ENCODE peak calls at places on chromosome 2, in seven cellular contexts. A is GM12878, G is K562, X is HCT116, P is H1, D is HepG2, K is SK-N-SH. B is an unnamed sample.

GRCh38 chr2:16100006-16100405 is 159.7 kb downstream of the MYCN start:
- DNase-seq in G (no peak), A (no peak), D (peak; percentile 26), X (no peak), K (no peak), P (no peak), B (no peak)

GRCh38 chr2:77552956-77553355 is 30.8 kb upstream of the LRRTM4 start:
- DNase-seq in D (no peak), X (no peak), A (no peak), P (no peak), G (no peak), K (no peak), B (no peak)

GRCh38 chr2:191202209-191202721 is 42.9 kb upstream of the MYO1B start:
- DNase-seq in D (no peak), A (no peak), P (no peak), K (no peak), X (no peak), G (no peak), B (no peak)

GRCh38 chr2:8594731-8595427 is 87.0 kb upstream of the ID2 start:
- DNase-seq in X (no peak), G (no peak), K (no peak), A (no peak), P (no peak), D (no peak), B (no peak)

GRCh38 chr2:28691774-28692281 is 59.8 kb upstream of the PPP1CB start:
- DNase-seq in P (no peak), X (no peak), K (peak; percentile 31), A (no peak), D (peak; percentile 92), G (no peak), B (no peak)

GRCh38 chr2:230916218-230916617 is 8.8 kb downstream of the GPR55 start:
- DNase-seq in G (no peak), A (no peak), X (no peak), D (no peak), K (no peak), P (no peak), B (no peak)

GRCh38 chr2:145846986-145847385 is 1327.1 kb upstream of the ZEB2 start:
- DNase-seq in K (no peak), X (no peak), G (no peak), D (no peak), A (no peak), P (no peak), B (no peak)

GRCh38 chr2:239472220-239472775 is 71.5 kb upstream of the HDAC4 start:
- DNase-seq in A (no peak), D (no peak), G (no peak), P (no peak), X (no peak), K (no peak), B (no peak)

GRCh38 chr2:218255441-218255840 is 5.4 kb upstream of the GPBAR1 start:
- DNase-seq in G (no peak), K (no peak), D (no peak), P (no peak), A (no peak), X (no peak), B (no peak)

GRCh38 chr2:134401081-134401497 is 147.2 kb downstream of the MGAT5 start:
- DNase-seq in X (no peak), A (no peak), P (no peak), D (no peak), K (peak; percentile 70), G (peak; percentile 46), B (no peak)

GRCh38 chr2:149002891-149003740 is 35.4 kb upstream of the LYPD6B start:
- DNase-seq in P (no peak), A (no peak), G (no peak), K (no peak), X (no peak), D (no peak), B (no peak)

GRCh38 chr2:108236676-108237335 is 3.0 kb upstream of the SULT1C3 start:
- DNase-seq in P (no peak), X (no peak), G (peak; percentile 3), K (no peak), A (no peak), D (no peak), B (no peak)

GRCh38 chr2:21413082-21413481 is 289.3 kb downstream of the TDRD15 start:
- DNase-seq in K (no peak), P (no peak), A (no peak), D (no peak), X (no peak), G (no peak), B (no peak)

GRCh38 chr2:78077637-78078036 is 555.5 kb upstream of the LRRTM4 start:
- DNase-seq in K (peak; percentile 3), A (no peak), D (no peak), X (no peak), G (no peak), P (no peak), B (no peak)

GRCh38 chr2:24611626-24612025 is 120.6 kb downstream of the NCOA1 start:
- DNase-seq in K (no peak), D (no peak), X (no peak), G (no peak), P (no peak), A (no peak), B (no peak)

DNA sequence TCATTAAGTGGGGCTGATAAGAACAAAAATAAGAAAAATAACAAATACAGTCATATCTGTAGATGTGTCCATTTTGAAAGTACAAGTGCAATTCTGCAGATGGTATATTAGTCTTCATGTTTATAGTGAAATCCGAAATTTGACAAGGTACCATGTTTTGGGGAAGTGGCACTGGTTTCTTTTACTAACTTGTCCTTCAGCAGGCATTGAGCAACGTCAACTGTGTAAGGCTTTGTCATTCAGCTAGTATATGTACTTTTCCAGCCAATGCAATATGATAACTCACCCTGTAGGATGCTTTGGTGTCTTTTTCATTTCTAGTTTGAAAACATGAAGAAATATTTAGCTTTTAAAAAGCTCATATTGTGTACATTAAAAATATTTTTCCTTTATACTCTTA is 139.9 kb downstream of the MCFD2 start:
- DNase-seq in D (no peak), G (no peak), X (no peak), K (no peak), A (no peak), P (no peak), B (no peak)
- TF ChIP-seq YY1 in D (no peak), G (no peak), X (no peak), K (no peak), A (no peak), P (no peak), B (no peak)

GRCh38 chr2:176832086-176832485 is 380.5 kb upstream of the HNRNPA3 start:
- DNase-seq in K (no peak), A (no peak), D (no peak), G (no peak), P (no peak), X (no peak), B (no peak)
- TF ChIP-seq YY1 in K (no peak), A (no peak), D (no peak), G (no peak), P (no peak), X (no peak), B (no peak)

GRCh38 chr2:127137225-127137624 is 30.3 kb upstream of the BIN1 start:
- DNase-seq in K (no peak), X (no peak), G (no peak), P (peak; percentile 39), D (no peak), A (no peak), B (no peak)

GRCh38 chr2:127140543-127140942 is 33.6 kb upstream of the BIN1 start:
- DNase-seq in K (no peak), A (no peak), G (no peak), X (no peak), D (no peak), P (no peak), B (no peak)

GRCh38 chr2:127137741-127138140 is 30.8 kb upstream of the BIN1 start:
- DNase-seq in G (no peak), D (no peak), X (no peak), P (peak; percentile 35), A (no peak), K (no peak), B (no peak)

GRCh38 chr2:127138281-127138680 is 31.3 kb upstream of the BIN1 start:
- DNase-seq in K (no peak), A (no peak), X (no peak), P (peak; percentile 33), D (no peak), G (no peak), B (no peak)

DNA sequence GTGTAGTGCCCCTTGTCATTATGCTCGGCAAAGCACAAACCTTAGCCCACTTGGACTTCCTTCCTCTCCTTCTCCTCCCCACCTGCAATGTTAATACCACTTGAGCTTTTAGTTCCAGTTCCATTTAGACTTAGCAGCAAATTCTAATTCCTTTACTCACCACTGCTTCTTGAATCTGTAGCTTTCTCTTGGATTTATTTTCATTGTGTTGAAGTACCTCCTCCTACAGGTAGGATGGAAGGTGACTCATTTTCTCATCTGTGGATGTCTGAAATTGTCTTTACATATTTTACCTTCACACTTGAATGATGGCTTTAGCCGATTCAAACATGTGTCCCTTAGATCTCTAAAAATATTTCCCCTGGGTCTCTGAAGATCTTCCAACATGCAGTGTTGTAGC is 32.8 kb upstream of the BIN1 start:
- DNase-seq in K (no peak), P (no peak), X (no peak), D (no peak), G (no peak), A (no peak), B (no peak)
- TF ChIP-seq YY1 in K (no peak), P (no peak), X (no peak), D (no peak), G (no peak), A (no peak), B (no peak)

GRCh38 chr2:72992734-72993102 is 75.4 kb downstream of the EMX1 start:
- DNase-seq in G (no peak), A (no peak), P (no peak), D (no peak), X (no peak), K (no peak), B (no peak)

GRCh38 chr2:72991980-72992733 is 74.8 kb downstream of the EMX1 start:
- DNase-seq in P (peak; percentile 17), D (no peak), A (no peak), K (no peak), G (no peak), X (no peak), B (no peak)

GRCh38 chr2:72989770-72990556 is 72.6 kb downstream of the EMX1 start:
- DNase-seq in K (peak; percentile 62), A (no peak), G (no peak), X (no peak), P (peak; percentile 47), D (no peak), B (no peak)

GRCh38 chr2:72991439-72991725 is 74.1 kb downstream of the EMX1 start:
- DNase-seq in X (no peak), D (no peak), K (no peak), A (no peak), G (no peak), P (peak; percentile 35), B (no peak)

GRCh38 chr2:72990695-72991438 is 73.5 kb downstream of the EMX1 start:
- DNase-seq in A (no peak), X (no peak), K (no peak), P (peak; percentile 36), G (no peak), D (no peak), B (no peak)
- TF ChIP-seq YY1 in A (no peak), X (no peak), K (no peak), P (no peak), G (no peak), D (no peak), B (no peak)

DNA sequence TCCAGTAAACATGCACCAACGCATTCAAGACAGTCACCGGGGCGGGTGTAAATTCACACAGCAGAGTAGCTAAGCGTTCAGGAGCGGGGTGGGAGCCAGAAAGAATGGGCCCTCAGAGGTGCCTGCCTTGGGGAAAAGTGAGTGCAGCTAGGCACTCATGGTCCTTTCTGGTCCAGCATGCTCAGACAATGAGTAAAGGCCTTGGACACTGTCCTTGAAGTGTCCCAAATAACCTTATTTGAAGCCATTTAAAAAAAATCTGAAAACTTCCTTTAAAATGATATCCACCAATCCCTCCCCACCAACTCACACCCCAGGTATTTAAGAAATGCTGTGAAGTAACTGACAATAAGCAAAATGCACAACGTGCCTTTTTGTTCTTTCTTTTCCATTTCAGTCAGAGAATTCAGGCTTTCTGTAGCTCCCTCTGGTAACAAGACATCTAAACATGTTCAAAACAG is 445.0 kb upstream of the SPRED2 start:
- DNase-seq in G (no peak), D (no peak), A (no peak), K (no peak), X (no peak), P (no peak), B (no peak)
- TF ChIP-seq YY1 in G (no peak), D (no peak), A (no peak), K (no peak), X (no peak), P (no peak), B (no peak)

B was measured in NT2/D1.